ENCODE peak calls at places on chromosome 5, in eight cellular contexts. Y, S, P, M, L, N, Q and K are unnamed samples.

GRCh38 chr5:32095261-32095671 is 78.9 kb downstream of the GOLPH3 start:
- DNase-seq in Q (peak; percentile 14), P (peak; percentile 42), Y (no peak), N (no peak), S (no peak), M (peak; percentile 71), L (no peak), K (no peak)

GRCh38 chr5:137491121-137491520 is 8.0 kb downstream of the SPOCK1 start:
- DNase-seq in M (no peak), N (no peak), Q (no peak), P (no peak), Y (no peak), S (peak; percentile 33), L (no peak), K (no peak)

GRCh38 chr5:93421498-93421897 is 159.5 kb downstream of the NR2F1-AS1 start:
- DNase-seq in Q (no peak), P (no peak), L (no peak), N (no peak), M (no peak), S (no peak), Y (no peak), K (no peak)

GRCh38 chr5:32042571-32042970 is 131.5 kb downstream of the GOLPH3 start:
- DNase-seq in L (no peak), P (no peak), N (no peak), Q (no peak), M (no peak), S (peak; percentile 71), Y (no peak), K (no peak)

GRCh38 chr5:136526021-136526420 is 160.7 kb upstream of the TRPC7 start:
- DNase-seq in S (no peak), L (no peak), P (no peak), N (no peak), Y (no peak), Q (no peak), M (no peak), K (no peak)

GRCh38 chr5:150619359-150620230 is 20.9 kb upstream of the SYNPO start:
- DNase-seq in Y (no peak), N (no peak), L (no peak), M (peak; percentile 64), S (no peak), P (no peak), Q (no peak), K (peak; percentile 45)

GRCh38 chr5:66828551-66829421 is 232.6 kb downstream of the MAST4 start:
- DNase-seq in N (no peak), L (peak; percentile 6), Y (peak; percentile 70), Q (peak; percentile 64), S (peak; percentile 89), M (peak; percentile 55), P (peak; percentile 93), K (no peak)

GRCh38 chr5:99033014-99033931 is 104.5 kb upstream of the CHD1 start:
- DNase-seq in Q (no peak), N (no peak), S (peak; percentile 6), M (no peak), P (no peak), L (no peak), Y (no peak), K (no peak)

GRCh38 chr5:122077451-122078115 is 476 bp downstream of the LOX start:
- DNase-seq in Y (peak; percentile 31), S (peak; percentile 41), Q (peak; percentile 26), L (no peak), N (no peak), M (peak; percentile 38), P (peak; percentile 58), K (no peak)

GRCh38 chr5:143008809-143009521 is 238.8 kb downstream of the ARHGAP26 start:
- DNase-seq in M (no peak), Y (no peak), P (no peak), N (peak; percentile 93), L (no peak), Q (peak; percentile 31), S (peak; percentile 100), K (peak; percentile 93)
- TF ChIP-seq CTCF in M (no peak), Y (no peak), P (no peak), N (no peak), L (no peak), Q (no peak), S (peak; percentile 6), K (peak; percentile 24)

DNA sequence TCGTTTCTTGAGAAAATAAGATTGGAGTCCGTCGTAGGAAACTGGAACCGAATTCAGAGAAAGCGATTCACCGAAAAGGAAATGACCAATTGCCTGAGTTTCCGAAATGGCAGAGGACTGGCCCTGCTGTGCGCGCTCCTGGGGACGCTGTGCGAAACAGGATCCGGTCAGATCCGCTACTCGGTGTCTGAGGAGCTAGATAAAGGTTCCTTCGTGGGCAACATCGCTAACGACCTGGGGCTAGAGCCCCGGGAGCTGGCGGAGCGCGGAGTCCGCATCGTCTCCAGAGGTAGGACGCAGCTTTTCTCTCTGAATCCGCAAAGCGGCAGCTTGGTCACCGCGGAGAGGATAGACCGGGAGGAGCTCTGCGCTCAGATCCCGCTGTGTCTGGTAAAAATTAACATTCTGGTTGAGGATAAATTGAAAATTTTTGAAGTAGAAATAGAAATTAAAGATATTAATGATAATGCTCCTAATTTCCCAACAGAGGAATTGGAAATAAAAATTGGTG is 379 bp downstream of the PCDHGA3 start:
- DNase-seq in Y (no peak), Q (no peak), N (no peak), P (no peak), M (no peak), L (no peak), S (no peak), K (no peak)
- H3K4me3 ChIP-seq in Y (no peak overlapping the region), Q (peak overlapping the region; percentile 4), N (no peak overlapping the region), P (no peak overlapping the region), M (peak overlapping the region; percentile 8), L (no peak overlapping the region), S (peak overlapping the region; percentile 44), K (peak overlapping the region; percentile 38)

GRCh38 chr5:18764161-18764560 is 1129.9 kb downstream of the TAF11L14 start:
- DNase-seq in P (no peak), M (no peak), Q (no peak), S (peak; percentile 23), Y (no peak), N (no peak), L (no peak), K (no peak)
- TF ChIP-seq CTCF in P (no peak), M (no peak), Q (no peak), S (no peak), Y (no peak), N (no peak), L (no peak), K (no peak)

DNA sequence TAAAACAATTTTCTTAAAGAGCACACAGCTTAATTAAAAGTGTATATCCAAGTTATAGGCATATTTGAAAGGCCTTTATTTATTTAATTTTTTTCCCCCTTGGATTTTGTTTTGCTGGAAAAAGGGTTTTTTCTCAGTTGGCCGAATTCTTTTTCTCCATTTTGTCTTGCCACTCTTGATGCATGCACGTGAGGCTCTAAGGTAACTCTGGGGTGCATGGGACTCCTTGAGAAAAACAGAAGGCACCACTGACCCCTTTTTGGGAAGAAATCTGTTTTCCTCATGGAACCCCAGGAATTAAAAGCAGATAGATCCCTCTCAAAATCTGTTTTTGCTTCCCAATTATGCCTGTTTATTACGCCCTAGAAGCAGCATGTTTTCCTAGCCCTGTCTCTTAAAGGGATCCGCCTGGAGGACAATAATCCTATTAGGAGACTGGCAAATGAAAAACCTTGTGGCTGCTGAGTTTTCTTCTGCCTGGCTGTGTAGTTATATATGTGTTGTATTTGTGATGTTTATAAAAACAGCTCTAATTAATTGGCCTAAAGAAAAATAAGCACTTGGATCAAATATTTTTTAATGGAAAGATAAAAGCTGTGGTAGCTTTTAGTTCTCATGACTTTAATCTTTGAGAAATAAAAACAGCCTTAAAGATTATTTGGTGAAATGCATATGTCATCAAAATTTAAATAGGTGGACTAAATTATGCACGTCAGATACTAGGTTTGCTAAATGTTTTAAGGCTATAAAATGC is 435.1 kb upstream of the CDH9 start:
- DNase-seq in Y (no peak), N (no peak), M (no peak), L (no peak), P (peak; percentile 37), S (no peak), Q (no peak), K (no peak)
- H3K4me3 ChIP-seq in Y (no peak overlapping the region), N (no peak overlapping the region), M (no peak overlapping the region), L (no peak overlapping the region), P (peak overlapping the region; percentile 36), S (no peak overlapping the region), Q (no peak overlapping the region), K (peak overlapping the region; percentile 2)